ENCODE peak calls at places on chromosome 3, in six cellular contexts. U, G, O, P, E and Y are unnamed samples.

GRCh38 chr3:149618151-149619123 is 39.4 kb downstream of the WWTR1 start:
- DNase-seq in U (no peak), G (no peak), O (no peak), P (no peak), E (no peak), Y (no peak)

GRCh38 chr3:60417590-60417989 is 833.7 kb downstream of the FHIT start:
- DNase-seq in U (no peak), G (no peak), O (no peak), P (no peak), E (no peak), Y (no peak)

GRCh38 chr3:138440596-138440995 is 6.2 kb downstream of the ESYT3 start:
- DNase-seq in U (no peak), G (no peak), O (no peak), P (peak), E (peak), Y (no peak)

GRCh38 chr3:126917232-126917804 is 65.6 kb upstream of the PLXNA1 start:
- DNase-seq in U (no peak), G (no peak), O (no peak), P (no peak), E (no peak), Y (no peak)

GRCh38 chr3:86774082-86774691 is 216.8 kb downstream of the VGLL3 start:
- DNase-seq in U (no peak), G (no peak), O (no peak), P (peak), E (peak), Y (no peak)

GRCh38 chr3:79670178-79670577 is 97.6 kb downstream of the ROBO1 start:
- DNase-seq in U (no peak), G (no peak), O (no peak), P (no peak), E (no peak), Y (no peak)

GRCh38 chr3:4852780-4853748 is 126.2 kb upstream of the BHLHE40 start:
- DNase-seq in U (no peak), G (no peak), O (no peak), P (no peak), E (peak), Y (no peak)

GRCh38 chr3:123163146-123163545 is 38.6 kb upstream of the SEC22A start:
- DNase-seq in U (no peak), G (no peak), O (no peak), P (no peak), E (no peak), Y (no peak)

GRCh38 chr3:4507010-4507596 is 14.0 kb downstream of the ITPR1 start:
- DNase-seq in U (no peak), G (no peak), O (no peak), P (no peak), E (no peak), Y (no peak)

GRCh38 chr3:73418636-73419035 is 206.1 kb downstream of the PDZRN3 start:
- DNase-seq in U (no peak), G (no peak), O (no peak), P (no peak), E (no peak), Y (no peak)

GRCh38 chr3:81245043-81245442 is 516.4 kb downstream of the GBE1 start:
- DNase-seq in U (no peak), G (no peak), O (no peak), P (no peak), E (no peak), Y (no peak)

GRCh38 chr3:151107177-151107576 is 21.7 kb downstream of the MED12L start:
- DNase-seq in U (no peak), G (no peak), O (no peak), P (no peak), E (no peak), Y (no peak)

GRCh38 chr3:30835667-30836066 is 58.8 kb downstream of the GADL1 start:
- DNase-seq in U (no peak), G (no peak), O (no peak), P (no peak), E (peak), Y (no peak)

GRCh38 chr3:171833006-171833405 is 10.1 kb upstream of the TMEM212 start:
- DNase-seq in U (no peak), G (no peak), O (no peak), P (no peak), E (no peak), Y (no peak)

GRCh38 chr3:27138562-27138961 is 230.6 kb downstream of the NEK10 start:
- DNase-seq in U (no peak), G (no peak), O (peak), P (no peak), E (peak), Y (no peak)

GRCh38 chr3:76097588-76097975 is 312.2 kb upstream of the ZNF717 start:
- DNase-seq in U (no peak), G (no peak), O (no peak), P (no peak), E (no peak), Y (no peak)

GRCh38 chr3:57755368-57756021 is 614 bp upstream of the SLMAP start:
- DNase-seq in U (peak), G (no peak), O (peak), P (peak), E (peak), Y (no peak)

GRCh38 chr3:57026918-57027317 is 33.5 kb upstream of the SPATA12 start:
- DNase-seq in U (no peak), G (no peak), O (no peak), P (peak), E (no peak), Y (no peak)

GRCh38 chr3:76585794-76586392 is 454.0 kb upstream of the ROBO2 start:
- DNase-seq in U (no peak), G (no peak), O (no peak), P (no peak), E (peak), Y (no peak)

GRCh38 chr3:78974181-78974770 is 793.5 kb downstream of the ROBO1 start:
- DNase-seq in U (no peak), G (no peak), O (no peak), P (peak), E (no peak), Y (no peak)

GRCh38 chr3:70067860-70068479 is 68.4 kb downstream of the SAMMSON start:
- DNase-seq in U (no peak), G (no peak), O (no peak), P (no peak), E (no peak), Y (no peak)

GRCh38 chr3:50390523-50391177 is 31.3 kb upstream of the TMEM115 start:
- DNase-seq in U (peak), G (no peak), O (peak), P (no peak), E (no peak), Y (no peak)

GRCh38 chr3:150497956-150498355 is 48.3 kb downstream of the SERP1 start:
- DNase-seq in U (no peak), G (no peak), O (no peak), P (peak), E (peak), Y (no peak)

GRCh38 chr3:69236808-69237707 is 114.7 kb upstream of the LMOD3 start:
- DNase-seq in U (peak), G (no peak), O (no peak), P (no peak), E (no peak), Y (no peak)

GRCh38 chr3:51371943-51372557 is 13.0 kb upstream of the MANF start:
- DNase-seq in U (peak), G (peak), O (no peak), P (peak), E (peak), Y (no peak)

GRCh38 chr3:100169186-100169585 is 54.9 kb upstream of the FILIP1L start:
- DNase-seq in U (no peak), G (no peak), O (no peak), P (no peak), E (no peak), Y (no peak)

GRCh38 chr3:43627360-43627759 is 5.5 kb upstream of the ANO10 start:
- DNase-seq in U (no peak), G (no peak), O (no peak), P (no peak), E (no peak), Y (no peak)

GRCh38 chr3:71203727-71204488 is 379.6 kb downstream of the FOXP1 start:
- DNase-seq in U (no peak), G (no peak), O (no peak), P (no peak), E (no peak), Y (no peak)

GRCh38 chr3:170584585-170585007 is 1.3 kb downstream of the SLC7A14 start:
- DNase-seq in U (peak), G (peak), O (peak), P (peak), E (peak), Y (peak)

GRCh38 chr3:71201939-71202338 is 381.6 kb downstream of the FOXP1 start:
- DNase-seq in U (peak), G (no peak), O (peak), P (peak), E (peak), Y (no peak)

GRCh38 chr3:168828536-168828935 is 732.8 kb upstream of the GOLIM4 start:
- DNase-seq in U (no peak), G (no peak), O (no peak), P (no peak), E (no peak), Y (no peak)

GRCh38 chr3:16118396-16118795 is 56.1 kb upstream of the GALNT15 start:
- DNase-seq in U (no peak), G (no peak), O (no peak), P (no peak), E (no peak), Y (no peak)

GRCh38 chr3:16122661-16123060 is 51.8 kb upstream of the GALNT15 start:
- DNase-seq in U (no peak), G (no peak), O (peak), P (no peak), E (peak), Y (no peak)

GRCh38 chr3:16122155-16122554 is 52.3 kb upstream of the GALNT15 start:
- DNase-seq in U (no peak), G (no peak), O (peak), P (no peak), E (no peak), Y (no peak)

GRCh38 chr3:16124636-16125035 is 49.8 kb upstream of the GALNT15 start:
- DNase-seq in U (no peak), G (no peak), O (no peak), P (peak), E (peak), Y (no peak)

GRCh38 chr3:16119887-16120286 is 54.6 kb upstream of the GALNT15 start:
- DNase-seq in U (no peak), G (no peak), O (no peak), P (no peak), E (no peak), Y (no peak)
- TF ChIP-seq CTCF in U (no peak), G (no peak), O (no peak), P (no peak), E (no peak), Y (no peak)

DNA sequence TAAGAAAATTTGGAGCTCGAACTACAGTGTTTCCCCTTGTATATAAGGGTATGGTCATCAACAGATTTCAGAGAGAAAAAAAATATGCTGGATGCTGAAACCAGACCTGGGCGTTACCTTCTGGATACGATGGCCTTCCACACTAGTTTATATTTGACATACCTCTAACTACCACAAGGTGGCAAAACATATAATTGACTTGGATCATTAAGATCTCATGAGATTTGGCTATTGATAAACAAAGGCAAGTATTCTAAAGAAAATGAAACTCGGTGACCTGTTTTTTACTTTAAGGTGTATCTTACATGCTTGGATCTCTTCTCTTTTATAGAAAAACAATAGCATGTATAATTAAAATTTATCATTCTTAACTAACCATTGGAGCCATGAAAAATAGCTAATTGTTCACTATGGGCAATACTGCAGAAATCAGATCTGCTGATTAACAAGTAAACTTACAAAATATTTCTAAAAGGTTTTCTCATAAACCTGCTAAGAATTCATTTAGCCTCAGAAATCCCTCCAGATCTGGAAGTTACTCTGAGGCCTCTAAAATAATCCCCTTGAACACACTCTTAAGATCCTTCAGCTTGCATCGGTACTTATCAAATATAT is 300.6 kb upstream of the KCNH8 start:
- DNase-seq in U (no peak), G (no peak), O (no peak), P (no peak), E (peak), Y (no peak)
- TF ChIP-seq CTCF in U (peak), G (no peak), O (no peak), P (no peak), E (peak), Y (no peak)

GRCh38 chr3:65915477-65915876 is 123.2 kb downstream of the MAGI1 start:
- DNase-seq in U (no peak), G (no peak), O (no peak), P (no peak), E (no peak), Y (no peak)

GRCh38 chr3:65914032-65914739 is 124.5 kb downstream of the MAGI1 start:
- DNase-seq in U (no peak), G (no peak), O (no peak), P (no peak), E (no peak), Y (no peak)

GRCh38 chr3:65912647-65913046 is 126.1 kb downstream of the MAGI1 start:
- DNase-seq in U (no peak), G (no peak), O (no peak), P (no peak), E (no peak), Y (no peak)

GRCh38 chr3:65919841-65920240 is 118.9 kb downstream of the MAGI1 start:
- DNase-seq in U (no peak), G (no peak), O (no peak), P (no peak), E (no peak), Y (no peak)

GRCh38 chr3:65914740-65915366 is 123.9 kb downstream of the MAGI1 start:
- DNase-seq in U (no peak), G (no peak), O (no peak), P (no peak), E (peak), Y (no peak)
- TF ChIP-seq CTCF in U (no peak), G (no peak), O (no peak), P (no peak), E (peak), Y (no peak)

DNA sequence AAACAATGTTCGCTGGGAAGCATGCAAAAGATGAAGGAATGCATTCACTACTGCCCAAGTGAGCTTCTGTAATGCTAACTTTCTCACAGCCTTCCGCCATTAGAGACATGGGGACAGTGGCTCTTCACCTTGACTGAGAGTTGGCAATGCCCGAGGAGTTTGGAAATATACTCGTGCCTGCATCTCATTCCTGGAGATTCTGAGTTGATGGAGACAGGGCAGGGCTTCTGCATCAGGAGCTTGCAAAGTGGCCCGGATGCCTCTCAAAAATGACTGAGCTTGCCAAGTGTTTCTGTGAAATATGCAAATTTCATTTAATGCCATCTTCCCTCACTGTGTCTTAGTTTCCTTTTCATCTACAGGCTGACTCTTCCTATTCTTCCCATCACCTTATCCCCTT is 346.2 kb downstream of the GRM7 start:
- DNase-seq in U (no peak), G (no peak), O (no peak), P (no peak), E (no peak), Y (no peak)
- TF ChIP-seq CTCF in U (no peak), G (no peak), O (no peak), P (no peak), E (no peak), Y (no peak)

GRCh38 chr3:139633511-139633910 is 44.3 kb downstream of the NMNAT3 start:
- DNase-seq in U (no peak), G (no peak), O (no peak), P (no peak), E (no peak), Y (no peak)

GRCh38 chr3:139630532-139630931 is 47.2 kb downstream of the NMNAT3 start:
- DNase-seq in U (no peak), G (no peak), O (no peak), P (no peak), E (no peak), Y (no peak)

GRCh38 chr3:139627759-139628158 is 50.0 kb downstream of the NMNAT3 start:
- DNase-seq in U (no peak), G (no peak), O (no peak), P (no peak), E (peak), Y (no peak)

GRCh38 chr3:139634236-139634635 is 43.5 kb downstream of the NMNAT3 start:
- DNase-seq in U (no peak), G (no peak), O (no peak), P (no peak), E (no peak), Y (no peak)

DNA sequence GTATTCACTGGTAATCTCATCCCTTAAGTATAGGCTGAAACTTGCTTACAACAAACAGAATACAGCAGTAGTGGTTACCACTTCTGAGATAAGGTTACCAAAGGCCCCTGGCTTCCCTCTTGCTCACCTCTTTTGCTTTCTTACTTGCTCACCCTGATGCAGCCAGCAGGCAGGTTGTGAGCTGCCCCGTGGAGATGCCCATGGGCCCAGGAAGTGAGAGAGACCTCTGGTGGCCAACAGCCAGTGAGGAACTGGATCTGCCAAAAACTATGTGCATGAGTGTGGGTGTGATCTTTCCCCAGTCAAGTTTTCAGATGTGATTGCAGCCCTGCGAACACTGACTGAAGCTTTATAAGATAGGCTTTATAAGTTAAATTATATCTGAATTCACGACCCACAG is 48.7 kb downstream of the NMNAT3 start:
- DNase-seq in U (peak), G (no peak), O (no peak), P (no peak), E (peak), Y (no peak)
- TF ChIP-seq CTCF in U (no peak), G (no peak), O (no peak), P (no peak), E (peak), Y (no peak)

GRCh38 chr3:99013077-99013476 is 111.6 kb upstream of the DCBLD2 start:
- DNase-seq in U (no peak), G (no peak), O (no peak), P (no peak), E (peak), Y (no peak)
- TF ChIP-seq CTCF in U (no peak), G (no peak), O (no peak), P (peak), E (peak), Y (no peak)

DNA sequence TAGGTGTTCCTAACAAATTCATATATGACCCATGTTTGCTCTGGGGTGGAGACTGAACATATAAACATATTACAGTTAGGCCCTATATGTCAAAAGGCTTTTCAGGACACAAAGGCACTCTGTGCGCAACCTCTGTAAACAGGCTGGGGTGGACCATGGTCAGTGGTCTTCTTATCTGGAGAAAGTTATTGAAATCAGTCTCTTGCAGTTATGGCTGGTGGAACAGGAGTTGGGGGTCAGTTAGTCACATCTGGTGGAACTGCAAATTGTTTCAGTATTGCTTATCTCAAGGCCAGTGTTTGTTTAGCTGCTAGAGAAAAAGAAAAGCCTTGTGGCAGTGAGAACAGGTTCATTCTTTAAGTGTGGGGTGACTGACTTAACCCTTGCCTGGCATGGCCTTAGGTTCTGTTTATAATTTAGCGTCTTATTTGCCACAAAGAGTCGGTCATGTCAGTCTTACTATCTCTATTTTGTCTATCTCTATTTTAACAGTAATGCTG is 5.9 kb upstream of the GP9 start:
- DNase-seq in U (no peak), G (no peak), O (no peak), P (no peak), E (no peak), Y (no peak)
- TF ChIP-seq CTCF in U (no peak), G (no peak), O (no peak), P (no peak), E (no peak), Y (no peak)

DNA sequence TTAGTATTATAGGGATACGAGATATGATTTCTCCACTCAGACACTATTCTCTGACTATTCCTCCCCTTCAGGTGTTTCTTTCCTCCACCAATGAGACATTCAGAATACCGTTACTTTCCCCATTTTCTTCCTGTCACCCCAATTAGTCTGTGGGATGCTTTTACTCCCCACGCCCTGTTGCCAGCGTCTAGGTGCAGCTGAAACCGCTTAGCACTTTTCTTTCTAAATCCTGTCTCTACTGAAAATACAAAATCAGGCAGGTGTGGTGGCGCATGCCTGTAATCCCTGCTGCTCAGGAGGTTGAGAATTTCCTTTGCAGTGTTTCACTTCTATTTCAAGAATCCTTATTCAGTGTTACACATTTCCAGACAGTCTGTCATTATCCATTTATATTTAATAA is 49.6 kb upstream of the DLG1 start:
- DNase-seq in U (no peak), G (no peak), O (no peak), P (no peak), E (no peak), Y (no peak)
- TF ChIP-seq CTCF in U (no peak), G (no peak), O (no peak), P (no peak), E (no peak), Y (no peak)